ENCODE peak calls at places on chromosome 16, in seven cellular contexts. U is NCI-H1092 treated with DMSO at 0.1 percent for 48 hours, R is SK-MEL-5, Y is hippocampal formation, S is cardiac muscle cell, H is NCI-H1436, W is ACHN. F is an unnamed sample.

GRCh38 chr16:79295746-79296145 is 304.8 kb downstream of the MAF start:
- DNase-seq in U (no peak), R (no peak), Y (no peak), S (no peak), H (no peak), W (no peak), F (no peak)

GRCh38 chr16:85615014-85615851 is 2.1 kb downstream of the GSE1 start:
- DNase-seq in U (no peak), R (no peak), Y (no peak), S (peak; percentile 75), H (no peak), W (no peak), F (peak; percentile 82)

GRCh38 chr16:66457888-66458287 is 30.8 kb downstream of the BEAN1 start:
- DNase-seq in U (no peak), R (no peak), Y (no peak), S (no peak), H (no peak), W (no peak), F (no peak)

GRCh38 chr16:80592273-80592672 is 51.5 kb downstream of the DYNLRB2 start:
- DNase-seq in U (no peak), R (no peak), Y (no peak), S (no peak), H (no peak), W (no peak), F (no peak)

GRCh38 chr16:23754594-23755483 is at the start of gene CHP2:
- DNase-seq in U (no peak), R (no peak), Y (no peak), S (peak; percentile 6), H (no peak), W (no peak), F (no peak)

GRCh38 chr16:1150511-1150982 is 2.4 kb upstream of the CACNA1H start:
- DNase-seq in U (no peak), R (peak; percentile 57), Y (no peak), S (no peak), H (no peak), W (peak; percentile 72), F (peak; percentile 69)

GRCh38 chr16:3579776-3580175 is 2.6 kb upstream of the NLRC3 start:
- DNase-seq in U (no peak), R (no peak), Y (no peak), S (no peak), H (no peak), W (no peak), F (no peak)

GRCh38 chr16:53511403-53512280 is 8.6 kb upstream of the AKTIP start:
- DNase-seq in U (peak; percentile 29), R (no peak), Y (no peak), S (no peak), H (no peak), W (no peak), F (peak; percentile 53)

GRCh38 chr16:27721548-27722265 is 171.8 kb downstream of the KATNIP start:
- DNase-seq in U (no peak), R (no peak), Y (peak; percentile 61), S (no peak), H (no peak), W (no peak), F (no peak)

GRCh38 chr16:77297996-77298637 is 98.9 kb downstream of the SYCE1L start:
- DNase-seq in U (no peak), R (no peak), Y (no peak), S (no peak), H (no peak), W (peak; percentile 85), F (no peak)

GRCh38 chr16:89668790-89669158 is 11.1 kb downstream of the SPATA33 start:
- DNase-seq in U (no peak), R (no peak), Y (no peak), S (no peak), H (no peak), W (no peak), F (no peak)

GRCh38 chr16:49995720-49996119 is 29.3 kb upstream of the CNEP1R1 start:
- DNase-seq in U (no peak), R (no peak), Y (no peak), S (no peak), H (no peak), W (no peak), F (no peak)

GRCh38 chr16:19001788-19002187 is 18.1 kb downstream of the TMC7 start:
- DNase-seq in U (no peak), R (no peak), Y (peak; percentile 31), S (no peak), H (no peak), W (peak; percentile 57), F (no peak)

GRCh38 chr16:81928975-81929374 is 82.3 kb downstream of the SDR42E1 start:
- DNase-seq in U (no peak), R (no peak), Y (no peak), S (no peak), H (no peak), W (no peak), F (no peak)

GRCh38 chr16:1740234-1740633 is 31.1 kb downstream of the NME3 start:
- DNase-seq in U (no peak), R (no peak), Y (no peak), S (no peak), H (no peak), W (no peak), F (no peak)

GRCh38 chr16:15636392-15636873 is 6.5 kb downstream of the MARF1 start:
- DNase-seq in U (no peak), R (no peak), Y (no peak), S (no peak), H (no peak), W (no peak), F (no peak)

GRCh38 chr16:8670014-8670560 is 4.3 kb upstream of the ABAT start:
- DNase-seq in U (no peak), R (no peak), Y (no peak), S (no peak), H (no peak), W (no peak), F (no peak)

GRCh38 chr16:28321700-28322411 is 29.5 kb downstream of the SBK1 start:
- DNase-seq in U (no peak), R (peak; percentile 45), Y (no peak), S (peak; percentile 31), H (no peak), W (peak; percentile 51), F (peak; percentile 63)

GRCh38 chr16:3017806-3018506 is at the start of gene CLDN6:
- DNase-seq in U (peak; percentile 12), R (no peak), Y (no peak), S (peak; percentile 94), H (no peak), W (no peak), F (peak; percentile 61)

GRCh38 chr16:87806246-87806607 is 40.4 kb upstream of the KLHDC4 start:
- DNase-seq in U (no peak), R (no peak), Y (no peak), S (no peak), H (no peak), W (peak; percentile 21), F (no peak)

GRCh38 chr16:51399908-51400670 is 249.0 kb upstream of the SALL1 start:
- DNase-seq in U (no peak), R (no peak), Y (no peak), S (no peak), H (no peak), W (no peak), F (no peak)

GRCh38 chr16:14458576-14458975 is 171.5 kb downstream of the PARN start:
- DNase-seq in U (no peak), R (no peak), Y (no peak), S (peak; percentile 21), H (no peak), W (no peak), F (no peak)

GRCh38 chr16:17313085-17313611 is 157.6 kb downstream of the XYLT1 start:
- DNase-seq in U (no peak), R (peak; percentile 93), Y (peak; percentile 20), S (no peak), H (no peak), W (no peak), F (no peak)

GRCh38 chr16:81560979-81561657 is 116.5 kb downstream of the CMIP start:
- DNase-seq in U (no peak), R (no peak), Y (no peak), S (no peak), H (no peak), W (peak; percentile 68), F (no peak)

GRCh38 chr16:51553910-51554309 is 402.8 kb upstream of the SALL1 start:
- DNase-seq in U (no peak), R (peak; percentile 15), Y (no peak), S (no peak), H (no peak), W (no peak), F (no peak)

GRCh38 chr16:28985206-28985605 is 354 bp downstream of the LAT start:
- DNase-seq in U (no peak), R (no peak), Y (no peak), S (no peak), H (no peak), W (peak; percentile 13), F (no peak)

GRCh38 chr16:69089091-69089912 is 16.2 kb upstream of the HAS3 start:
- DNase-seq in U (peak; percentile 82), R (no peak), Y (no peak), S (no peak), H (peak; percentile 21), W (peak; percentile 60), F (no peak)

GRCh38 chr16:88785106-88785924 is at the start of gene PIEZO1:
- DNase-seq in U (peak; percentile 17), R (peak; percentile 50), Y (peak; percentile 65), S (peak; percentile 80), H (peak; percentile 35), W (peak; percentile 75), F (peak; percentile 89)

GRCh38 chr16:68445458-68445857 is 2.9 kb downstream of the SMPD3 start:
- DNase-seq in U (peak; percentile 88), R (peak; percentile 77), Y (no peak), S (peak; percentile 64), H (peak; percentile 67), W (peak; percentile 77), F (peak; percentile 49)

GRCh38 chr16:19595043-19595767 is 39.7 kb downstream of the VPS35L start:
- DNase-seq in U (no peak), R (no peak), Y (no peak), S (no peak), H (no peak), W (no peak), F (no peak)

GRCh38 chr16:87017388-87018012 is 299.7 kb downstream of the C16orf95 start:
- DNase-seq in U (no peak), R (peak; percentile 46), Y (no peak), S (no peak), H (no peak), W (peak; percentile 93), F (peak; percentile 42)